ENCODE peak calls at places on chromosomes 2 and 18, in four cellular contexts. D is K562, B is IMR-90, G is GM12878. L is an unnamed sample.
A peak's percentile ranks its signal among the peaks of the same experiment; 100 is the strongest.

GRCh38 chr2:240642806-240643092 is 17.5 kb downstream of the GPR35 start:
- DNase-seq in B (no peak), D (no peak), G (no peak), L (no peak)

GRCh38 chr2:2528801-2529200 is 197.7 kb upstream of the MYT1L start:
- DNase-seq in B (no peak), G (no peak), D (no peak), L (no peak)

GRCh38 chr18:36315736-36316135 is 18.2 kb downstream of the FHOD3 start:
- DNase-seq in G (no peak), D (no peak), B (peak; percentile 63), L (no peak)

GRCh38 chr18:57333941-57334340 is 18.4 kb upstream of the ST8SIA3 start:
- DNase-seq in D (no peak), G (no peak), B (no peak), L (no peak)

GRCh38 chr18:3889803-3890202 is 439.8 kb downstream of the TGIF1 start:
- DNase-seq in G (no peak), B (peak; percentile 78), D (no peak), L (no peak)

GRCh38 chr2:96625571-96626552 is 12.2 kb downstream of the KANSL3 start:
- DNase-seq in D (no peak), B (no peak), G (no peak), L (peak; percentile 57)

GRCh38 chr18:36424741-36425142 is 127.2 kb downstream of the FHOD3 start:
- DNase-seq in G (no peak), D (peak; percentile 48), B (no peak), L (no peak)

GRCh38 chr2:10923007-10923372 is 11.3 kb downstream of the KCNF1 start:
- DNase-seq in D (no peak), B (no peak), G (no peak), L (no peak)

GRCh38 chr2:168392031-168392430 is 64.0 kb upstream of the CERS6 start:
- DNase-seq in G (no peak), B (no peak), D (no peak), L (no peak)

GRCh38 chr2:21372654-21373053 is 248.9 kb downstream of the TDRD15 start:
- DNase-seq in G (no peak), B (peak; percentile 50), D (no peak), L (no peak)

GRCh38 chr2:125405816-125406215 is 1250.1 kb upstream of the GYPC start:
- DNase-seq in D (no peak), B (peak; percentile 97), G (no peak), L (no peak)
- TF ChIP-seq FOS in D (no peak), B (peak; percentile 100), G (no peak), L (no peak)

DNA sequence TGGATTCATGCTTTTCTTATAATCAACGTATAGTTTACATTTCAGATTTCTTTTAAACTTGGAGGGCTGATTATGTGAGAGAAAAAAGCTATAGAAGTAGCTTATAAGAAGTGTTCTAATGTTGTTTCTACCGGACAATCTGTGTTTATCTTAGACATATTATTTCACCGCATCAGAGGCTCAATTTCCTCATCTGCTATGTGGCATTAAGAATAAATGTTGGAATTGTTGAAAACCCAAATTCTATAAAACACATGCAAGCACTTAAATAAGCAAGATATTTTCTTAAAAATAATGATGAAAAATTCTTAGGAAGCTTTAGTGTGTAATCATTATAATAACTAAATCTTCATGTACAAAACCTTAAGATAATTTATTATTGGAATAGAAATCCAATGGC is 407.9 kb downstream of the HRH4 start:
- DNase-seq in G (no peak), B (peak; percentile 67), D (no peak), L (no peak)
- TF ChIP-seq FOS in G (no peak), B (no peak), D (no peak), L (no peak)

DNA sequence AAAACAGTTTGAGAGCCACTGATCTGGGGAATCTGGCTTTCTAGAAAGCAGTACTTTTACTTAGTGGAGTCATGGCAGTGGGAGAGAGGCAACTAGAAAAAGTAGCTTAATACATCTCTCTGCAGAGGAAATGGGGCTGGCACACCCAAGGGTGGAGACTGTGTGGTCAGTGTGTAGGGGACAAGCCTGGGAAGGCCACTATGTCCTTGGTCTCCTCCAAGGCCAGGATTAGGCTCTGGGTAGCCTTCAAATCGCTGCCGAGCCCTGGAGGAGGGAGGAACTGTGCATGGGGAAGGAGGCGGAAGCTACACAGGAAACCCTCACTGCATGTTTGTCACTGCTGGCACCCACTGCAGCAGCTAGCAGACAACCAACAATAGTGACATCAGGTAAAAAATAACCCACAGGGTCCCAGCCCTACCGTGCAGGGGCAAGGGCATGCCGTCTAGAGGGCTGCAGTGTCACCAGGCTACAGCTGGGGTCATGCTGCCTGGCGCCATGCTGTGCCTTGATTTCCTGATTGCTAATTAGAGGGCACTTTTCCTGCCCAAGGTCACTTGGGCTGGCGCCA is 34.8 kb downstream of the LBH start:
- DNase-seq in B (no peak), G (no peak), D (no peak), L (no peak)
- TF ChIP-seq FOS in B (no peak), G (no peak), D (no peak), L (no peak)

GRCh38 chr2:122481717-122482116 is 726.3 kb downstream of the TSN start:
- DNase-seq in B (no peak), G (no peak), D (no peak), L (no peak)
- TF ChIP-seq FOS in B (no peak), G (no peak), D (no peak), L (no peak)

GRCh38 chr18:904135-905090 is at the start of gene ADCYAP1:
- DNase-seq in D (no peak), B (no peak), G (no peak), L (no peak)

GRCh38 chr18:906416-907170 is 1.9 kb downstream of the ADCYAP1 start:
- DNase-seq in D (no peak), B (no peak), G (no peak), L (no peak)

GRCh38 chr18:905307-905947 is 756 bp downstream of the ADCYAP1 start:
- DNase-seq in D (no peak), B (no peak), G (no peak), L (no peak)

GRCh38 chr18:907171-907879 is 2.7 kb downstream of the ADCYAP1 start:
- DNase-seq in G (no peak), D (no peak), B (no peak), L (no peak)

DNA sequence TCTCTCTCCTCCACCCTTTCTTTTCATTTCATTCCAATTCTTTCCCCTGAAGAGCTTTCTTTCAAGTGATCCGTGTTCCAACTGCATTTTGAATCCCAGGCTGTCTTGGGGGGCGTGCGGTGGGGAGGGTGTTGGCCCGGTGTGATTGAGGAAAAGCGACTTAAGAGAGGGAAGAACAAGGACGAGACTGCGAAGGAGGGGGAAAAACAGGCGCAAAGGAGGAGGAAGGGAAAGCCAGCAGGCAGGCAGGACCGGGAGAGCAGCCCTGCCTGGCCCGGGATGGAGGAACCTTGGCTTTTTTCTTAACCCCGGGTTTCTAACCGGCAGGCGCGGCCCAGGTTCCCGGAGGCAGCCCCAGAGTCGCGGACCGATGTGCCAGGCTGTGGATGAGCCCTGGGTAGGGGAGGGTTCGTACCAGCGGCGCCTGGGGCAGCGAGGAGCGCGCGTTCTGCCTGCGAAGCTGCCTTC is 1.3 kb downstream of the ADCYAP1 start:
- DNase-seq in B (no peak), D (no peak), G (no peak), L (no peak)
- TF ChIP-seq FOS in B (no peak), D (no peak), G (no peak), L (no peak)

GRCh38 chr18:46484971-46485370 is 172.0 kb downstream of the LOXHD1 start:
- DNase-seq in G (no peak), B (no peak), D (no peak), L (no peak)
- TF ChIP-seq FOS in G (no peak), B (no peak), D (no peak), L (no peak)

GRCh38 chr2:112529751-112530150 is 12.5 kb upstream of the POLR1B start:
- DNase-seq in B (no peak), D (no peak), G (no peak), L (no peak)

GRCh38 chr2:112530728-112531127 is 11.5 kb upstream of the POLR1B start:
- DNase-seq in D (no peak), G (no peak), B (no peak), L (no peak)

GRCh38 chr2:112534826-112535225 is 7.4 kb upstream of the POLR1B start:
- DNase-seq in B (no peak), D (no peak), G (no peak), L (no peak)
- TF ChIP-seq FOS in B (no peak), D (no peak), G (no peak), L (no peak)

GRCh38 chr2:158967731-158968395 is 577 bp upstream of the TANC1 start:
- DNase-seq in G (no peak), D (no peak), B (peak; percentile 66), L (peak; percentile 48)
- TF ChIP-seq FOS in G (no peak), D (no peak), B (no peak), L (no peak)

L was measured in endothelial cell of umbilical vein.